ENCODE peak calls at places on chromosomes 1 and 21, in nine cellular contexts. M, Z, D, Y, J, H, T, F and I are unnamed samples.

GRCh38 chr1:7549277-7549676 is 221.8 kb upstream of the VAMP3 start:
- DNase-seq in Z (peak), D (peak), H (peak), Y (peak), F (peak), M (peak), J (peak), T (peak), I (no peak)

GRCh38 chr1:55812281-55812680 is 597.1 kb upstream of the USP24 start:
- DNase-seq in M (no peak), T (no peak), D (no peak), Z (peak), Y (no peak), F (peak), H (no peak), J (no peak), I (no peak)

GRCh38 chr1:54404939-54405880 is 984 bp downstream of the SSBP3 start:
- DNase-seq in J (no peak), T (no peak), H (no peak), F (peak), M (no peak), Z (peak), Y (no peak), D (no peak), I (peak)

GRCh38 chr1:78303620-78304019 is 187.2 kb upstream of the PTGFR start:
- DNase-seq in H (no peak), F (peak), Z (peak), T (no peak), D (no peak), J (peak), Y (peak), M (peak), I (no peak)

GRCh38 chr21:26099610-26100219 is 70.9 kb downstream of the APP start:
- DNase-seq in T (no peak), M (no peak), H (no peak), Z (no peak), D (no peak), J (no peak), F (peak), Y (peak), I (no peak)

GRCh38 chr1:45177452-45177851 is 29.0 kb downstream of the ZSWIM5 start:
- DNase-seq in J (no peak), M (no peak), Z (no peak), H (no peak), F (no peak), T (no peak), D (no peak), Y (no peak), I (no peak)

GRCh38 chr1:92169161-92169560 is 48.6 kb upstream of the C1orf146 start:
- DNase-seq in T (no peak), J (no peak), Z (no peak), F (no peak), M (no peak), H (no peak), D (no peak), Y (no peak), I (no peak)

GRCh38 chr1:6523566-6523965 is 30.7 kb downstream of the NOL9 start:
- DNase-seq in F (peak), H (no peak), Y (no peak), J (no peak), T (peak), Z (peak), M (peak), D (no peak), I (no peak)

GRCh38 chr21:44958471-44959191 is 18.8 kb downstream of the SLX9 start:
- DNase-seq in H (no peak), M (no peak), T (no peak), D (no peak), F (peak), J (no peak), Y (peak), Z (peak), I (no peak)

GRCh38 chr21:38725196-38726157 is 80.3 kb upstream of the ETS2 start:
- DNase-seq in H (no peak), Y (no peak), J (no peak), M (no peak), D (no peak), Z (no peak), T (no peak), F (no peak), I (no peak)

GRCh38 chr1:244820131-244820530 is 15.3 kb upstream of the COX20 start:
- DNase-seq in M (no peak), D (no peak), H (no peak), Y (no peak), T (no peak), Z (peak), F (no peak), J (no peak), I (no peak)

GRCh38 chr1:246961939-246962373 is 30.2 kb upstream of the AHCTF1 start:
- DNase-seq in T (no peak), Z (no peak), F (peak), D (no peak), M (no peak), H (no peak), J (peak), Y (no peak), I (no peak)

GRCh38 chr1:3352952-3353331 is 101.5 kb upstream of the ARHGEF16 start:
- DNase-seq in T (no peak), H (no peak), D (no peak), F (peak), Z (peak), M (peak), J (no peak), Y (no peak), I (no peak)

GRCh38 chr1:235050911-235051360 is 77.7 kb downstream of the TOMM20 start:
- DNase-seq in M (no peak), Z (peak), F (peak), J (no peak), D (no peak), H (no peak), T (no peak), Y (no peak), I (no peak)

GRCh38 chr21:38434913-38435533 is 63.3 kb downstream of the ERG start:
- DNase-seq in F (peak), J (no peak), T (peak), H (no peak), Y (no peak), D (no peak), M (no peak), Z (peak), I (no peak)

GRCh38 chr1:23865543-23865930 is 2.6 kb downstream of the FUCA1 start:
- DNase-seq in D (no peak), Y (no peak), T (peak), H (no peak), Z (peak), M (peak), F (peak), J (peak), I (no peak)

GRCh38 chr1:111656093-111657017 is 36.8 kb downstream of the RAP1A start:
- DNase-seq in J (no peak), Z (peak), D (no peak), Y (peak), H (no peak), T (peak), F (peak), M (peak), I (no peak)

GRCh38 chr1:2091611-2092604 is 41.7 kb downstream of the PRKCZ start:
- DNase-seq in J (no peak), T (peak), Y (no peak), D (peak), H (peak), Z (peak), M (no peak), F (peak), I (peak)

GRCh38 chr1:2198571-2198970 is 4.0 kb upstream of the FAAP20 start:
- DNase-seq in Y (no peak), M (no peak), H (no peak), D (no peak), T (no peak), Z (no peak), F (no peak), J (no peak), I (no peak)

GRCh38 chr1:60911980-60912692 is 170.2 kb upstream of the NFIA start:
- DNase-seq in Y (no peak), Z (no peak), J (no peak), M (no peak), T (no peak), D (no peak), H (no peak), F (no peak), I (no peak)